ENCODE peak calls at places on chromosomes 1 and 21, in ten cellular contexts. Z, U, G, V, H, L, M, Y, X and C are unnamed samples.

GRCh38 chr1:199931666-199932377 is 95.7 kb upstream of the NR5A2 start:
- DNase-seq in V (peak), G (no peak), Z (peak), Y (no peak), M (no peak), H (no peak), L (no peak), U (peak), X (no peak), C (no peak)

GRCh38 chr1:96306809-96307208 is 414.8 kb upstream of the PTBP2 start:
- DNase-seq in H (no peak), U (peak), X (no peak), V (no peak), G (peak), Z (no peak), Y (no peak), L (no peak), M (no peak), C (no peak)

GRCh38 chr1:165395522-165396300 is 39.2 kb upstream of the LMX1A start:
- DNase-seq in V (no peak), M (no peak), Y (no peak), H (no peak), U (no peak), Z (no peak), L (no peak), X (no peak), G (no peak), C (no peak)

GRCh38 chr21:35048706-35049617 is at the start of gene RUNX1:
- DNase-seq in L (no peak), Y (no peak), G (peak), X (no peak), U (peak), Z (peak), V (no peak), H (no peak), M (peak), C (peak)

GRCh38 chr1:221741364-221741970 is 422 bp downstream of the DUSP10 start:
- DNase-seq in U (peak), Y (peak), X (no peak), G (peak), H (peak), V (peak), Z (peak), M (no peak), L (no peak), C (no peak)

GRCh38 chr1:102365074-102365473 is 368.3 kb upstream of the OLFM3 start:
- DNase-seq in L (no peak), Z (no peak), Y (no peak), G (no peak), V (no peak), M (no peak), H (no peak), X (no peak), U (no peak), C (no peak)

GRCh38 chr1:212752934-212753497 is 38.6 kb downstream of the NSL1 start:
- DNase-seq in Z (no peak), M (no peak), L (no peak), Y (no peak), X (no peak), V (no peak), H (no peak), U (no peak), G (peak), C (no peak)

GRCh38 chr1:108551157-108551862 is 8.6 kb upstream of the EEIG2 start:
- DNase-seq in L (no peak), U (no peak), Y (no peak), Z (no peak), G (no peak), V (no peak), X (no peak), H (no peak), M (no peak), C (no peak)

GRCh38 chr21:41428311-41428710 is 2.3 kb downstream of the MX1 start:
- DNase-seq in L (no peak), Z (no peak), H (no peak), X (no peak), M (no peak), V (no peak), Y (no peak), U (no peak), G (no peak), C (no peak)

GRCh38 chr1:151606384-151606783 is 5.5 kb upstream of the SNX27 start:
- DNase-seq in H (no peak), L (no peak), M (no peak), V (no peak), X (no peak), Y (no peak), U (no peak), G (no peak), Z (peak), C (no peak)

GRCh38 chr1:110484801-110485200 is 33.9 kb downstream of the PROK1 start:
- DNase-seq in G (no peak), H (no peak), M (no peak), X (no peak), Z (no peak), V (no peak), U (no peak), Y (no peak), L (no peak), C (no peak)

GRCh38 chr1:113714606-113715269 is 44.5 kb downstream of the PHTF1 start:
- DNase-seq in V (peak), H (no peak), L (no peak), Y (no peak), U (no peak), X (no peak), Z (no peak), M (no peak), G (no peak), C (no peak)

GRCh38 chr1:143694085-143694484 is 277.7 kb downstream of the FAM72C start:
- DNase-seq in Z (no peak), H (no peak), Y (no peak), V (no peak), G (no peak), L (no peak), U (no peak), X (no peak), M (no peak), C (no peak)

GRCh38 chr1:218201004-218201403 is 84.1 kb upstream of the RRP15 start:
- DNase-seq in H (no peak), V (no peak), G (no peak), U (no peak), L (no peak), Y (no peak), M (no peak), Z (no peak), X (no peak), C (no peak)

GRCh38 chr1:174965006-174965971 is 34.5 kb upstream of the CACYBP start:
- DNase-seq in H (no peak), V (no peak), Y (no peak), M (no peak), G (no peak), U (peak), Z (peak), X (no peak), L (no peak), C (no peak)

DNA sequence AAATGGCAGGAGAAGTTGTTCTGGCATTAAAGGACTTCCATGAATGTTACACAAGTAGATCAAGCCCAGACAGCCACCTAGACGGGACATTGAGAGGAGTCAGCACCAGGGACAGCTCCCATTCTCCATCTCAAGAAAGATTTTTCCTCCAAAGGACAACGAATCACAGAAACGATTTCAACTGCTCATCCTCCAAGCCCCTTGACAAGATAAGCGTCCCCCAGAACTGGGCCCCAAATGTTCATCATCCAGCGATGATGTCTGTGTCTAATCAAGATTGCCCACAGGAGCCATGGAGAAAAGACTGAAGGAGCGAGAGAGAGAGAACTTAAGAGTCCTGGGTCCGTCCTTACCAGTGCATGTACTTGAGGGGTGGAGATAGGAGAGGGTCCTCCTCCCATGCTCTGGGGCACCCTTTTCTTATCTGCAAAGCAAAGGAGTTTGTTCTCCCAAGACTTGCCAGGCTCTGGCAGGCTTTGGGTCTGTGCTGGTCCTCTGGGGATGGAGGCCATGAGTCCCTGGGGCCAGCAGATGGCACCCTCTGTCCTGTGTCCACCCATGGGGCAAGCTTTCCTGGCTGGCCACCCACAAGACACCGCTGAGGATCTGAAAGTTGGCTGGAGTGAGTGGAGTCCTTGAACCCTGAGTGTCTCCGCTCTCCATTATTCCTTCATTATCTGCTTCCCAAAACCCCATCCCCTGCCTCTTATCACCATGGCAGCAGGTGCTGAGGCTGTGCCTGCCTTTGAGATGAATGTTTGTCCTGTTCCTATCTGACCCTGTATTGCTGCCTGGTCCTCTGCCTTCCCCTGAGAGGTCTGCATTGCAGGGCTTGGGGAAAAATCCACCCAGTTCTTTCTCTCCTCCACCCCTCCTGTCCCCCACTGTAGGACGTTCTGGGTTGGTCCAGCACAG is 164.6 kb downstream of the ACTL8 start:
- DNase-seq in U (peak), G (peak), Y (peak), L (peak), X (peak), H (peak), M (no peak), V (peak), Z (peak), C (peak)
- TF ChIP-seq CTCF in U (no peak), G (peak), Y (no peak), L (peak), X (peak), H (no peak), M (no peak), V (peak), Z (no peak), C (no peak)

GRCh38 chr1:9292361-9293240 is at the start of gene SPSB1:
- DNase-seq in L (peak), Y (peak), V (peak), U (peak), G (peak), X (peak), M (no peak), Z (peak), H (peak), C (peak)
- TF ChIP-seq CTCF in L (no peak), Y (no peak), V (no peak), U (no peak), G (no peak), X (no peak), M (peak), Z (no peak), H (no peak), C (no peak)

DNA sequence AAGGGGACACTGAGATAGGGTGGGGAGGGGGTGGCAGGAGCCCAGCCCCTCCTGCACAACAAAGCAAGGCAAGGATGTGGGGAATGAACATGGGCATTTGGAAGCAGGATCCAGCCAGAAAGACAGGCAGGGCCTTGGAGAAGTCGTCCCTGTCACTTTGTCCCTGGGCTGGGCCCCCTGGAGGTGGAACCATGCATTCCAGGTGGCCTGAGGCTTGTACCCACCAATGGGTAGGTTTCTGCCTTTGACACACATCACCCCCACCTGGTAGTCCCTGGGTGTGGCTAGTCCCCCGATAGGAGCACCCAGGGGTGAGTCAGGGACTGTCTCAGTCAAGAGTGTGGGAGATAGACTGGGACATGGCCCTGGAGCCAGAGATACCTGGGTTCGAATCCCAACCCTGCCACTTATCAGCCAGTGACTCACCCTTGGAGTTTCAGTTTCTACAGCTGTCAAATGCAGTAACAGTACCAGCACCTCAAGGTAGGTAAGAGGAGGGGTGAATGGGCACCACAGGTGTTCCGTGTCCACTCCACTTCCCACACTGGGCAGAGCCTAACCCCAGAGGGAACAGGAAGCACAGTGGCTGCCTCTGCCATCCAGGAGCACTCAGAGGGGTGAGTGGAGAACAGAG is 10.0 kb downstream of the PLA2G2D start:
- DNase-seq in U (no peak), X (no peak), V (no peak), L (no peak), M (no peak), H (no peak), G (no peak), Y (no peak), Z (peak), C (no peak)
- TF ChIP-seq CTCF in U (no peak), X (peak), V (no peak), L (peak), M (no peak), H (no peak), G (no peak), Y (no peak), Z (no peak), C (no peak)

GRCh38 chr1:223258751-223259177 is 105.2 kb downstream of the SUSD4 start:
- DNase-seq in Z (no peak), H (no peak), G (peak), X (no peak), M (no peak), Y (no peak), L (no peak), V (no peak), U (peak), C (no peak)

GRCh38 chr1:223264529-223264928 is 99.4 kb downstream of the SUSD4 start:
- DNase-seq in H (no peak), V (no peak), G (no peak), Z (no peak), U (no peak), Y (no peak), X (no peak), M (no peak), L (no peak), C (no peak)

GRCh38 chr1:223259462-223259861 is 104.5 kb downstream of the SUSD4 start:
- DNase-seq in L (no peak), H (no peak), M (no peak), V (no peak), Y (no peak), X (no peak), U (no peak), G (no peak), Z (no peak), C (no peak)

GRCh38 chr1:223260712-223261111 is 103.3 kb downstream of the SUSD4 start:
- DNase-seq in Z (no peak), X (no peak), V (no peak), H (no peak), U (no peak), M (no peak), Y (no peak), G (no peak), L (no peak), C (no peak)

GRCh38 chr1:223261914-223262313 is 102.1 kb downstream of the SUSD4 start:
- DNase-seq in Z (no peak), G (no peak), U (no peak), X (no peak), H (no peak), L (no peak), V (no peak), M (no peak), Y (no peak), C (no peak)
- TF ChIP-seq CTCF in Z (no peak), G (no peak), U (no peak), X (no peak), H (no peak), L (no peak), V (no peak), M (no peak), Y (no peak), C (no peak)

GRCh38 chr1:77579547-77579946 is 102.9 kb downstream of the ZZZ3 start:
- DNase-seq in G (no peak), H (no peak), X (no peak), Y (no peak), L (no peak), V (peak), U (no peak), Z (no peak), M (no peak), C (no peak)
- TF ChIP-seq CTCF in G (no peak), H (no peak), X (peak), Y (no peak), L (no peak), V (no peak), U (peak), Z (no peak), M (no peak), C (no peak)